ENCODE peak calls at places on chromosomes 11 and 22, in five cellular contexts. One of them, this sample, is unnamed.
A peak's percentile ranks its signal among the peaks of the same experiment; 100 is the strongest.

GRCh38 chr11:8059571-8060011 is 21.4 kb upstream of the TUB start:
- DNase-seq in mesenchymal stem cell: no peak
- DNase-seq in neuronal stem cell: no peak
- DNase-seq in H1: no peak
- DNase-seq in IMR-90: no peak
- DNase-seq in this sample: no peak

GRCh38 chr11:35323076-35323868 is 96.1 kb downstream of the SLC1A2 start:
- DNase-seq in mesenchymal stem cell: no peak
- DNase-seq in IMR-90: peak; percentile 35
- DNase-seq in neuronal stem cell: no peak
- DNase-seq in H1: no peak
- DNase-seq in this sample: no peak

GRCh38 chr11:29018631-29019030 is 910.4 kb downstream of the METTL15 start:
- DNase-seq in neuronal stem cell: no peak
- DNase-seq in IMR-90: peak; percentile 89
- DNase-seq in mesenchymal stem cell: peak; percentile 76
- DNase-seq in H1: no peak
- DNase-seq in this sample: no peak

GRCh38 chr11:93216511-93217121 is 18.8 kb upstream of the SLC36A4 start:
- DNase-seq in neuronal stem cell: no peak
- DNase-seq in IMR-90: no peak
- DNase-seq in mesenchymal stem cell: no peak
- DNase-seq in H1: no peak
- DNase-seq in this sample: no peak

GRCh38 chr11:103601230-103601846 is 435.1 kb upstream of the DDI1 start:
- DNase-seq in neuronal stem cell: peak; percentile 33
- DNase-seq in mesenchymal stem cell: peak; percentile 72
- DNase-seq in IMR-90: peak; percentile 74
- DNase-seq in H1: no peak
- DNase-seq in this sample: peak; percentile 48

GRCh38 chr11:18394928-18395734 is 768 bp downstream of the LDHA start:
- DNase-seq in H1: no peak
- DNase-seq in IMR-90: peak; percentile 3
- DNase-seq in neuronal stem cell: peak; percentile 17
- DNase-seq in mesenchymal stem cell: peak; percentile 34
- DNase-seq in this sample: peak; percentile 34

GRCh38 chr11:61124574-61125309 is 22.5 kb downstream of the CD5 start:
- DNase-seq in IMR-90: no peak
- DNase-seq in H1: no peak
- DNase-seq in neuronal stem cell: no peak
- DNase-seq in mesenchymal stem cell: no peak
- DNase-seq in this sample: no peak

GRCh38 chr22:39932918-39933649 is 27.1 kb upstream of the TMA7B start:
- DNase-seq in mesenchymal stem cell: peak; percentile 35
- DNase-seq in IMR-90: no peak
- DNase-seq in H1: peak; percentile 78
- DNase-seq in neuronal stem cell: peak; percentile 69
- DNase-seq in this sample: peak; percentile 84

GRCh38 chr11:118928108-118928869 is 2.6 kb upstream of the BCL9L start:
- DNase-seq in neuronal stem cell: peak; percentile 95
- DNase-seq in IMR-90: peak; percentile 92
- DNase-seq in mesenchymal stem cell: peak; percentile 94
- DNase-seq in H1: no peak
- DNase-seq in this sample: peak; percentile 92

GRCh38 chr22:34570408-34570807 is 495.6 kb upstream of the ISX start:
- DNase-seq in neuronal stem cell: no peak
- DNase-seq in H1: no peak
- DNase-seq in mesenchymal stem cell: no peak
- DNase-seq in IMR-90: no peak
- DNase-seq in this sample: no peak

GRCh38 chr22:37804886-37805857 is 2.6 kb upstream of the GCAT start:
- DNase-seq in mesenchymal stem cell: peak; percentile 81
- DNase-seq in IMR-90: peak; percentile 70
- DNase-seq in H1: no peak
- DNase-seq in neuronal stem cell: no peak
- DNase-seq in this sample: peak; percentile 91

GRCh38 chr11:61359541-61359940 is 2.1 kb downstream of the CYB561A3 start:
- DNase-seq in neuronal stem cell: no peak
- DNase-seq in IMR-90: no peak
- DNase-seq in H1: no peak
- DNase-seq in mesenchymal stem cell: no peak
- DNase-seq in this sample: no peak

GRCh38 chr11:67230886-67231285 is 35.4 kb upstream of the GRK2 start:
- DNase-seq in H1: no peak
- DNase-seq in mesenchymal stem cell: no peak
- DNase-seq in IMR-90: no peak
- DNase-seq in neuronal stem cell: no peak
- DNase-seq in this sample: no peak

GRCh38 chr11:123145661-123146060 is 49.4 kb downstream of the CLMP start:
- DNase-seq in neuronal stem cell: no peak
- DNase-seq in H1: no peak
- DNase-seq in mesenchymal stem cell: no peak
- DNase-seq in IMR-90: no peak
- DNase-seq in this sample: no peak

GRCh38 chr11:126360049-126360446 is 4.6 kb downstream of the ST3GAL4 start:
- DNase-seq in H1: no peak
- DNase-seq in IMR-90: no peak
- DNase-seq in neuronal stem cell: no peak
- DNase-seq in mesenchymal stem cell: no peak
- DNase-seq in this sample: no peak

GRCh38 chr11:129702410-129703390 is 112.9 kb upstream of the TMEM45B start:
- DNase-seq in H1: no peak
- DNase-seq in IMR-90: no peak
- DNase-seq in mesenchymal stem cell: no peak
- DNase-seq in neuronal stem cell: no peak
- DNase-seq in this sample: peak; percentile 17

GRCh38 chr22:20106205-20106848 is 9.6 kb upstream of the RANBP1 start:
- DNase-seq in IMR-90: no peak
- DNase-seq in H1: no peak
- DNase-seq in neuronal stem cell: no peak
- DNase-seq in mesenchymal stem cell: no peak
- DNase-seq in this sample: no peak

GRCh38 chr11:72154816-72155215 is 19.3 kb downstream of the FOLR3 start:
- DNase-seq in IMR-90: no peak
- DNase-seq in neuronal stem cell: no peak
- DNase-seq in H1: no peak
- DNase-seq in mesenchymal stem cell: no peak
- DNase-seq in this sample: no peak

GRCh38 chr22:46501701-46502100 is 35.7 kb downstream of the CELSR1 start:
- DNase-seq in mesenchymal stem cell: peak; percentile 5
- DNase-seq in H1: no peak
- DNase-seq in IMR-90: peak; percentile 76
- DNase-seq in neuronal stem cell: no peak
- DNase-seq in this sample: no peak

GRCh38 chr11:130310622-130311021 is 4.1 kb downstream of the ZBTB44 start:
- DNase-seq in IMR-90: no peak
- DNase-seq in H1: no peak
- DNase-seq in mesenchymal stem cell: no peak
- DNase-seq in neuronal stem cell: no peak
- DNase-seq in this sample: no peak

GRCh38 chr11:134759855-134760254 is 347.8 kb upstream of the B3GAT1 start:
- DNase-seq in IMR-90: no peak
- DNase-seq in mesenchymal stem cell: no peak
- DNase-seq in H1: no peak
- DNase-seq in neuronal stem cell: no peak
- DNase-seq in this sample: no peak

GRCh38 chr11:58615556-58615955 is 6.9 kb upstream of the CNTF start:
- DNase-seq in neuronal stem cell: no peak
- DNase-seq in mesenchymal stem cell: no peak
- DNase-seq in H1: no peak
- DNase-seq in IMR-90: no peak
- DNase-seq in this sample: no peak

GRCh38 chr11:35116245-35116644 is 22.7 kb upstream of the CD44 start:
- DNase-seq in IMR-90: no peak
- DNase-seq in neuronal stem cell: no peak
- DNase-seq in H1: no peak
- DNase-seq in mesenchymal stem cell: no peak
- DNase-seq in this sample: no peak

GRCh38 chr11:2465201-2466068 is 20.6 kb downstream of the KCNQ1 start:
- DNase-seq in IMR-90: no peak
- DNase-seq in H1: no peak
- DNase-seq in neuronal stem cell: no peak
- DNase-seq in mesenchymal stem cell: no peak
- DNase-seq in this sample: no peak

GRCh38 chr11:76806608-76807205 is 23.6 kb downstream of the TSKU start:
- DNase-seq in H1: no peak
- DNase-seq in neuronal stem cell: no peak
- DNase-seq in IMR-90: no peak
- DNase-seq in mesenchymal stem cell: no peak
- DNase-seq in this sample: no peak

GRCh38 chr11:108847288-108847687 is 182.4 kb downstream of the DDX10 start:
- DNase-seq in mesenchymal stem cell: no peak
- DNase-seq in IMR-90: no peak
- DNase-seq in neuronal stem cell: no peak
- DNase-seq in H1: no peak
- DNase-seq in this sample: no peak

GRCh38 chr11:26331911-26332571 is at the start of gene ANO3:
- DNase-seq in IMR-90: peak; percentile 73
- DNase-seq in H1: peak; percentile 88
- DNase-seq in neuronal stem cell: peak; percentile 91
- DNase-seq in mesenchymal stem cell: peak; percentile 83
- DNase-seq in this sample: peak; percentile 97

GRCh38 chr11:72411623-72412532 is 22.5 kb downstream of the CLPB start:
- DNase-seq in mesenchymal stem cell: no peak
- DNase-seq in H1: no peak
- DNase-seq in neuronal stem cell: no peak
- DNase-seq in IMR-90: no peak
- DNase-seq in this sample: no peak

GRCh38 chr22:50260801-50261614 is 475 bp downstream of the MAPK12 start:
- DNase-seq in IMR-90: peak; percentile 67
- DNase-seq in neuronal stem cell: no peak
- DNase-seq in mesenchymal stem cell: peak; percentile 72
- DNase-seq in H1: no peak
- DNase-seq in this sample: no peak

GRCh38 chr22:25673721-25674120 is 68.3 kb upstream of the MYO18B start:
- DNase-seq in H1: no peak
- DNase-seq in IMR-90: no peak
- DNase-seq in mesenchymal stem cell: no peak
- DNase-seq in neuronal stem cell: no peak
- DNase-seq in this sample: no peak

GRCh38 chr11:10855295-10855694 is 2.6 kb downstream of the ZBED5 start:
- DNase-seq in mesenchymal stem cell: no peak
- DNase-seq in neuronal stem cell: no peak
- DNase-seq in IMR-90: no peak
- DNase-seq in H1: no peak
- DNase-seq in this sample: no peak

GRCh38 chr11:10858505-10859360 is 880 bp upstream of the ZBED5 start:
- DNase-seq in H1: no peak
- DNase-seq in IMR-90: peak; percentile 19
- DNase-seq in neuronal stem cell: no peak
- DNase-seq in mesenchymal stem cell: no peak
- DNase-seq in this sample: peak; percentile 70

GRCh38 chr11:10861047-10861446 is 3.2 kb upstream of the ZBED5 start:
- DNase-seq in IMR-90: no peak
- DNase-seq in neuronal stem cell: no peak
- DNase-seq in H1: no peak
- DNase-seq in mesenchymal stem cell: no peak
- DNase-seq in this sample: no peak

GRCh38 chr11:10857604-10858504 is at the start of gene ZBED5:
- DNase-seq in neuronal stem cell: peak; percentile 96
- DNase-seq in IMR-90: peak; percentile 97
- DNase-seq in H1: peak; percentile 94
- DNase-seq in mesenchymal stem cell: peak; percentile 98
- DNase-seq in this sample: peak; percentile 98

GRCh38 chr11:10856689-10857603 is 907 bp downstream of the ZBED5 start:
- DNase-seq in H1: no peak
- DNase-seq in IMR-90: peak; percentile 28
- DNase-seq in mesenchymal stem cell: peak; percentile 53
- DNase-seq in neuronal stem cell: peak; percentile 44
- DNase-seq in this sample: no peak
- H3K14ac ChIP-seq in H1: no peak overlapping the region
- H3K14ac ChIP-seq in IMR-90: peak overlapping the region; percentile 98
- H3K14ac ChIP-seq in mesenchymal stem cell: peak overlapping the region; percentile 88
- H3K14ac ChIP-seq in neuronal stem cell: peak overlapping the region; percentile 60
- H3K14ac ChIP-seq in this sample: peak overlapping the region; percentile 84

GRCh38 chr11:55714982-55715888 is 53.2 kb downstream of the OR4C6 start:
- DNase-seq in IMR-90: no peak
- DNase-seq in H1: no peak
- DNase-seq in mesenchymal stem cell: no peak
- DNase-seq in neuronal stem cell: no peak
- DNase-seq in this sample: no peak

GRCh38 chr11:55719608-55720160 is 53.6 kb upstream of the OR5D13 start:
- DNase-seq in mesenchymal stem cell: no peak
- DNase-seq in neuronal stem cell: no peak
- DNase-seq in H1: no peak
- DNase-seq in IMR-90: no peak
- DNase-seq in this sample: no peak
- H3K14ac ChIP-seq in mesenchymal stem cell: no peak overlapping the region
- H3K14ac ChIP-seq in neuronal stem cell: no peak overlapping the region
- H3K14ac ChIP-seq in H1: no peak overlapping the region
- H3K14ac ChIP-seq in IMR-90: no peak overlapping the region
- H3K14ac ChIP-seq in this sample: no peak overlapping the region

GRCh38 chr11:31802609-31802989 is 8.5 kb downstream of the PAX6 start:
- DNase-seq in H1: no peak
- DNase-seq in IMR-90: no peak
- DNase-seq in neuronal stem cell: no peak
- DNase-seq in mesenchymal stem cell: no peak
- DNase-seq in this sample: no peak
- H3K14ac ChIP-seq in H1: no peak overlapping the region
- H3K14ac ChIP-seq in IMR-90: no peak overlapping the region
- H3K14ac ChIP-seq in neuronal stem cell: no peak overlapping the region
- H3K14ac ChIP-seq in mesenchymal stem cell: no peak overlapping the region
- H3K14ac ChIP-seq in this sample: no peak overlapping the region

GRCh38 chr22:29837780-29838598 is at the start of gene ASCC2:
- DNase-seq in neuronal stem cell: peak; percentile 95
- DNase-seq in mesenchymal stem cell: peak; percentile 96
- DNase-seq in IMR-90: peak; percentile 92
- DNase-seq in H1: peak; percentile 97
- DNase-seq in this sample: peak; percentile 99
- H3K14ac ChIP-seq in neuronal stem cell: no peak within 1 kb of the TSS
- H3K14ac ChIP-seq in mesenchymal stem cell: no peak within 1 kb of the TSS
- H3K14ac ChIP-seq in IMR-90: peak within 1 kb of the TSS; percentile 93
- H3K14ac ChIP-seq in H1: no peak within 1 kb of the TSS
- H3K14ac ChIP-seq in this sample: no peak within 1 kb of the TSS

DNA sequence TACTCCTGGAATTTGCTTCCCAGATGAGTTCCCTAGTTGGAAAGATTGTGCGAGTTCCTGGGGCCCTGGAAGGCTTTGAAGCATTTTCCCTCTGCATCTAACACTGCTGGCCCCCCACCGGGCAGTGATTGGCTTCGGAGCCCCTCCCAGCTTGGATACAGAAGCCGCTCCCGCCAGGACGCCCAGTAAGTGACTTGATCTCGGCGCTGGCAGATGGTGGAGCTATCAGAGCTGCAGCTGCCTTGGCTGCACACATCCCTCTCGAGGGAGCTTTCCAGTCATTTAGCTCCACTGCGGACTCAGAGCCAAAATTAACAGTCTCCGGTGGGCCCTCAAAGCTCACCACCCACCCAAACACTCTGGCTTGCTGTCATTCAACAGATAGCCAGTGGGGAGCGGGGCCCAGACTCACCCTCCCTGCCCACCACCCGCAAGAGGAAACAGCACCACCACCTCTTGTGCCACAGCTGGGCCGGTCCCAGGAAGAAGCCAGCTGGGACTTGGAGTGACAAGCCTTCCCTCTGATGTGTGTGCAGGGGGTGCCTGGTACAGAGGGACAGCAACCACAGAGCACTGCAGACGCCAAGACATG is 162.3 kb downstream of the TRIM29 start:
- DNase-seq in mesenchymal stem cell: no peak
- DNase-seq in IMR-90: no peak
- DNase-seq in neuronal stem cell: peak; percentile 26
- DNase-seq in H1: peak; percentile 39
- DNase-seq in this sample: peak; percentile 73
- H3K14ac ChIP-seq in mesenchymal stem cell: no peak overlapping the region
- H3K14ac ChIP-seq in IMR-90: no peak overlapping the region
- H3K14ac ChIP-seq in neuronal stem cell: peak overlapping the region; percentile 49
- H3K14ac ChIP-seq in H1: no peak overlapping the region
- H3K14ac ChIP-seq in this sample: peak overlapping the region; percentile 34

This sample was measured in H9.